ENCODE peak calls at places on chromosomes 11 and 22, in four cellular contexts. F is activated CD4-positive, alpha-beta T cell treated with anti-CD3 and anti-CD28 coated beads, Interleukin-2, amount 10 ng/mL, durations not matched to agents 7 days and 5 days; U is endothelial cell; R is colonic mucosa. Q is an unnamed sample.

GRCh38 chr11:41494716-41495115 is 35.3 kb upstream of the LRRC4C start:
- DNase-seq in F (no peak), U (no peak), R (no peak), Q (no peak)

GRCh38 chr11:19220903-19221682 is 19.3 kb upstream of the CSRP3 start:
- DNase-seq in R (peak), U (no peak), F (no peak), Q (no peak)

GRCh38 chr22:45996241-45997076 is 19.5 kb upstream of the WNT7B start:
- DNase-seq in F (no peak), R (no peak), U (no peak), Q (no peak)

GRCh38 chr11:14190992-14191773 is 167.8 kb downstream of the RRAS2 start:
- DNase-seq in F (no peak), U (no peak), R (no peak), Q (no peak)

GRCh38 chr11:36077368-36077767 is 133.5 kb downstream of the LDLRAD3 start:
- DNase-seq in F (no peak), R (no peak), U (no peak), Q (no peak)

GRCh38 chr11:76661835-76662434 is 8.6 kb downstream of the LRRC32 start:
- DNase-seq in U (no peak), R (no peak), F (no peak), Q (no peak)

GRCh38 chr11:1659478-1659877 is 29.9 kb downstream of the KRTAP5-5 start:
- DNase-seq in F (peak), U (no peak), R (no peak), Q (no peak)

GRCh38 chr11:45485070-45485716 is 180.2 kb downstream of the CHST1 start:
- DNase-seq in R (no peak), F (no peak), U (no peak), Q (no peak)

GRCh38 chr11:108793138-108793537 is 128.3 kb downstream of the DDX10 start:
- DNase-seq in F (no peak), U (no peak), R (no peak), Q (no peak)

GRCh38 chr11:77092382-77092781 is 10.3 kb upstream of the OMP start:
- DNase-seq in F (no peak), U (no peak), R (no peak), Q (no peak)

GRCh38 chr11:86558841-86559240 is 113.6 kb downstream of the ME3 start:
- DNase-seq in F (no peak), U (no peak), R (no peak), Q (no peak)

GRCh38 chr11:26093206-26093605 is 238.7 kb upstream of the ANO3 start:
- DNase-seq in F (no peak), R (no peak), U (no peak), Q (no peak)

GRCh38 chr22:40462195-40462988 is 92.0 kb downstream of the SGSM3 start:
- DNase-seq in R (no peak), U (no peak), F (peak), Q (no peak)

GRCh38 chr11:59285716-59286260 is 72.9 kb upstream of the OR5AN1 start:
- DNase-seq in F (no peak), R (no peak), U (no peak), Q (no peak)

GRCh38 chr22:20814221-20814808 is 40.4 kb downstream of the SERPIND1 start:
- DNase-seq in F (no peak), R (no peak), U (no peak), Q (no peak)

GRCh38 chr11:113989381-113989780 is 14.5 kb downstream of the HTR3A start:
- DNase-seq in R (no peak), U (no peak), F (no peak), Q (no peak)

GRCh38 chr11:121630041-121630440 is 177.3 kb upstream of the SORL1-AS1 start:
- DNase-seq in R (no peak), U (no peak), F (no peak), Q (no peak)

GRCh38 chr11:15629690-15630321 is 515.1 kb downstream of the INSC start:
- DNase-seq in R (peak), U (peak), F (peak), Q (peak)

GRCh38 chr11:93481696-93482095 is 61.5 kb downstream of the SMCO4 start:
- DNase-seq in F (no peak), U (no peak), R (no peak), Q (no peak)

GRCh38 chr11:66136752-66137123 is 66.7 kb downstream of the PACS1 start:
- DNase-seq in F (no peak), R (no peak), U (no peak), Q (no peak)

GRCh38 chr11:58188770-58189169 is at the start of gene OR9Q2:
- DNase-seq in U (no peak), F (no peak), R (no peak), Q (no peak)

GRCh38 chr22:45413368-45414211 is at the start of the genes RIBC2 and SMC1B:
- DNase-seq in R (peak), F (peak), U (peak), Q (peak)

GRCh38 chr11:58927393-58928081 is 11.8 kb upstream of the GLYATL1 start:
- DNase-seq in R (peak), U (peak), F (no peak), Q (peak)

GRCh38 chr11:78310500-78310909 is 107.1 kb downstream of the GAB2 start:
- DNase-seq in U (no peak), F (no peak), R (peak), Q (no peak)

GRCh38 chr22:38124236-38124974 is 13.9 kb upstream of the BAIAP2L2 start:
- DNase-seq in F (no peak), R (no peak), U (no peak), Q (no peak)

GRCh38 chr11:64545605-64546004 is 45.4 kb upstream of the SLC22A12 start:
- DNase-seq in R (no peak), U (no peak), F (no peak), Q (no peak)

GRCh38 chr22:49243335-49243734 is 584.3 kb downstream of the BRD1 start:
- DNase-seq in R (no peak), F (no peak), U (no peak), Q (no peak)

GRCh38 chr22:32020117-32020516 is 22.9 kb upstream of the SLC5A1 start:
- DNase-seq in F (no peak), U (no peak), R (no peak), Q (no peak)

Q was measured in WTC11.